ENCODE peak calls at places on chromosomes 3 and 15, in ten cellular contexts. D is activated CD8-positive, alpha-beta T cell treated with anti-CD3 and anti-CD28 coated beads for 36 hours; N is AG04450; O is HFFc6; I is WTC11; A is H9; B is K562; W is HepG2; E is right lobe of liver; U is psoas muscle. C is an unnamed sample.

GRCh38 chr3:175111036-175111435 is 251.9 kb downstream of the NAALADL2 start:
- DNase-seq in U (no peak), D (no peak), A (no peak), N (no peak), I (no peak), W (no peak), E (no peak), O (no peak), B (no peak), C (no peak)

GRCh38 chr3:10242182-10243065 is 5.8 kb upstream of the TATDN2 start:
- DNase-seq in U (no peak), B (peak), O (peak), I (no peak), E (no peak), D (peak), A (no peak), W (no peak), N (no peak), C (no peak)

GRCh38 chr3:77825045-77825827 is 785.3 kb downstream of the ROBO2 start:
- DNase-seq in D (no peak), A (no peak), U (peak), W (no peak), B (no peak), I (no peak), O (peak), E (no peak), N (peak), C (no peak)

GRCh38 chr3:22103423-22103822 is 352.4 kb upstream of the ZNF385D start:
- DNase-seq in O (no peak), A (no peak), N (no peak), E (no peak), B (no peak), D (no peak), W (no peak), I (no peak), U (no peak), C (no peak)

GRCh38 chr3:24242012-24242698 is 252.5 kb downstream of the THRB start:
- DNase-seq in O (peak), E (no peak), N (no peak), I (no peak), A (no peak), B (no peak), U (no peak), W (no peak), D (no peak), C (no peak)

GRCh38 chr15:48925714-48926223 is 38.0 kb downstream of the SHC4 start:
- DNase-seq in B (peak), W (peak), A (no peak), N (peak), I (no peak), E (no peak), D (peak), U (no peak), O (peak), C (no peak)

GRCh38 chr3:177525987-177526712 is 328.9 kb upstream of the TBL1XR1 start:
- DNase-seq in I (no peak), W (peak), N (no peak), U (no peak), D (no peak), B (no peak), E (no peak), A (no peak), O (peak), C (no peak)

GRCh38 chr3:17089314-17089700 is 204.6 kb downstream of the PLCL2 start:
- DNase-seq in I (no peak), A (no peak), U (no peak), B (no peak), D (no peak), O (no peak), W (no peak), N (no peak), E (no peak), C (no peak)

GRCh38 chr3:184262927-184263179 is 1.5 kb upstream of the CAMK2N2 start:
- DNase-seq in N (no peak), I (no peak), W (no peak), A (no peak), U (no peak), D (no peak), O (no peak), E (no peak), B (no peak), C (no peak)

GRCh38 chr15:25803541-25803940 is 59.6 kb downstream of the ATP10A start:
- DNase-seq in W (no peak), N (no peak), E (no peak), A (peak), D (no peak), U (no peak), I (no peak), O (no peak), B (no peak), C (no peak)

GRCh38 chr3:156151824-156152428 is 31.5 kb downstream of the KCNAB1 start:
- DNase-seq in B (peak), N (peak), W (peak), O (peak), I (peak), E (peak), A (peak), D (peak), U (peak), C (peak)
- TF ChIP-seq CTCF in B (peak), N (peak), W (peak), O (peak), I (peak), E (peak), A (peak), D (peak), U (peak), C (peak)

GRCh38 chr15:96355561-96356129 is 25.1 kb downstream of the NR2F2 start:
- DNase-seq in N (no peak), B (no peak), E (no peak), A (no peak), I (no peak), W (no peak), U (peak), D (no peak), O (no peak), C (no peak)

GRCh38 chr15:96353378-96353930 is 23.0 kb downstream of the NR2F2 start:
- DNase-seq in O (no peak), N (no peak), D (no peak), W (no peak), E (no peak), A (peak), U (no peak), B (no peak), I (no peak), C (no peak)

GRCh38 chr15:96353931-96354730 is 23.6 kb downstream of the NR2F2 start:
- DNase-seq in A (peak), U (peak), I (peak), N (no peak), O (no peak), W (no peak), D (no peak), E (peak), B (peak), C (peak)

GRCh38 chr15:96356494-96357455 is 26.3 kb downstream of the NR2F2 start:
- DNase-seq in I (peak), E (peak), U (peak), N (peak), W (peak), D (peak), O (peak), A (peak), B (peak), C (peak)

DNA sequence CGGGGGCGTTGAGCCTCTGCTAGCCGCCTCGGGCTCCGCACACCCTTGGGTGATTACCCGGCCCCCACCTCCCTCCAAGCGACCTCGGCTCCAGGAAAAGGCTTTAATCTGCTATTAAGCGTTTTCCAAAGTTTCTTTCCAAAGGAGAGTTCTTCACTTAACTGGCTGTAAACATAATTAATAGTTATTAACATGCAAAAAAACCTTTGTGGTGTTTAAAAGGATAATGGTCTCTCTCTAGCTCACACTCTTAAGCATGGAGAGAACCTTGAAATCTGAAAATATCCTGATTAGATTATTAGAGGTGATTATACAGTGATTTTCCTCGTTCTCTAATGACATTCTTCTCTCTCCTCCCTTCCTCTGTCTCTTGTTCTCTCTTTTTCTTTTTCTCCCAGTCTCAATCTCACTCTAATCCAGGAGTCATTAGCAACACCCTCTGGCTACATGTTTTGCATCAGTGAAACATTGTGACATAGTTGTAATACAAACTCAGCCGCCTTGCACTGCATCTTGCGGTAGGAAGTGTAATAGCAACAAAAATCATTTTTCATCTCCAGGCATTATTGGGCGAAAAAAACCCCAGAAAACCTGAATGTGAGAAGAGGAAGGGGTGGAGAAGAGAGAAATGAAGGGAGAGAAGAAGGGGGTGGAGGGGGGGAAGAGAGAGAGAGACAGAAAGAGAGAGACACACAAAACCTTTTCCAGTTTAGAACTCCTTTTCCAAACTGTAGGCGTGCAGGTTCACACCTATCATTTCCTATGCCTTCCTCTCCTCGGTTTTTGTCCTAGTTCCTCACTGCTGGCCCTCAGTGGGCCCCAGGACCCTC is 24.4 kb downstream of the NR2F2 start:
- DNase-seq in U (no peak), W (peak), D (no peak), O (peak), A (no peak), I (no peak), B (peak), N (no peak), E (no peak), C (no peak)
- TF ChIP-seq CTCF in U (peak), W (peak), D (peak), O (peak), A (no peak), I (no peak), B (peak), N (peak), E (peak), C (no peak)

GRCh38 chr3:13026534-13026933 is 46.7 kb downstream of the IQSEC1 start:
- DNase-seq in D (no peak), O (no peak), N (no peak), U (no peak), A (no peak), W (no peak), B (no peak), E (no peak), I (no peak), C (no peak)
- TF ChIP-seq CTCF in D (no peak), O (no peak), N (no peak), U (no peak), A (no peak), W (no peak), B (no peak), E (no peak), I (no peak), C (no peak)

DNA sequence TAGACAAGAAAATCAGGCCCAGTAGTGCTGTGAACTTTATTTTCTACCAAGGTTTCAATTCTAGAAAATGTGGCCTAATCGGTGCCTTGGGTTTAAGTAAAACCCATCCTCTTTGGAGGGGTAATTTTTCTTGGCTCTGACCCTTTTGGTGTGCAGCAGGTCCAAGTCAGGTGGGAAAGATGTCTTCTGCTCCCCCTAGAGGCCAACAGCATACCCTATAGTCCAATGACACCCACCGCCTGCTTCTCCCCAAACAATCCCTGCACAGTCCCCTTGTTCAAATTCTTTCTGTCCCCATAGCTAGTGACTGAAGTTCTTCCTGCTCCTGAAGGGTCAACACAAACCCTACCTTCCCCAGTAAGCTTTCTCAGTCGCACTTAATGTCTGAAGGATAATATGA is 261.8 kb upstream of the GOLGA6L4 start:
- DNase-seq in W (peak), A (no peak), O (no peak), B (peak), D (peak), N (no peak), U (no peak), E (no peak), I (no peak), C (peak)
- TF ChIP-seq CTCF in W (peak), A (peak), O (no peak), B (peak), D (peak), N (peak), U (peak), E (peak), I (peak), C (peak)

DNA sequence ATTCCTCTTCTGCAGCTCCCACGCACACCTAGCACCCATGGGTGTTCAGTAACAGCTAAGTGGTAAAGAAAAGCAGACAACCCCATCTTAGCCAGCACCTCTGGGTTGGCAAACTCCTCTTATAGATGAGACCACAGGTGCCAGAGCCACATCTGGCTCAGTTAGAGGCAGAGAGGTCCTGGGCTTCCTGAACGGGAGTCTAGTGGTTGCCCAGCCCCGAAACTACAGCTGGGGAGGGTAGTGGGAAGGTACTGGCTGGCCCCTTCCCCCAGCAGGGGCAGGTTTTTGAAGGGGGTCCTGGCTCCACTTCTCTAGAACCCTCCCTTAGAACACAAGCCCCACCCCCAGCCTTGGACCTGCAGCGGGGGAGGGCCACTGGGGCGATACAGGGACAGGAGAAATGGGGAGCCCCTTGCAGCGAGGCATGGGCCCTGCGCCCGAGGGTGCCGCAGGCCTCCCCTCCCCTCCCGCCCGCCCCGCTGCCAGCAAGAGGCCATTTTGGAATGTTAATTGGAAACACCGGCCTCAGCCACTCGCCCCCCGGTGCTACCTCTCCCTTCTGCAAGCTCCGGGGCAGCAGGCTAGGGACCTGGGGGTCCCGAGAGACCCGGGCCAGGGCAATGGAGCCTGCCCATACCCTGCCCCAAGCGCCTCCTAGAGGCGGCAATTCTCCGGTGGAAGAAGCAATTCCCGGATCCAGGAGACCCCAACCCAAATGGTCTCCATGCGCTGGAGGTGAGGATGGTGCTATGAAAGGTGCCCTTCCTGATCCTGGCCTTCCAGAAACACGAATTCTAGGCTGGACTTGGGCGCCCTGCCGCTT is 1.5 kb downstream of the DUSP7 start:
- DNase-seq in N (no peak), O (no peak), A (peak), W (no peak), E (no peak), I (peak), D (peak), U (no peak), B (no peak), C (peak)
- TF ChIP-seq CTCF in N (peak), O (peak), A (peak), W (peak), E (no peak), I (no peak), D (no peak), U (no peak), B (no peak), C (peak)

GRCh38 chr3:169966951-169967915 is 626 bp downstream of the SEC62 start:
- DNase-seq in A (no peak), D (peak), B (peak), E (peak), O (peak), U (peak), N (peak), I (peak), W (peak), C (no peak)

GRCh38 chr3:169968224-169968623 is 1.6 kb downstream of the SEC62 start:
- DNase-seq in W (no peak), O (no peak), D (no peak), E (no peak), U (no peak), A (no peak), I (no peak), N (no peak), B (no peak), C (no peak)

GRCh38 chr3:169964176-169964575 is 2.4 kb upstream of the SEC62 start:
- DNase-seq in W (no peak), U (no peak), N (no peak), O (peak), A (no peak), D (no peak), I (no peak), E (no peak), B (no peak), C (no peak)

GRCh38 chr3:169965562-169965961 is 1.0 kb upstream of the SEC62 start:
- DNase-seq in A (no peak), O (no peak), D (no peak), N (no peak), B (no peak), E (no peak), W (no peak), U (no peak), I (no peak), C (no peak)

GRCh38 chr3:169966086-169966950 is at the start of gene SEC62:
- DNase-seq in B (peak), A (peak), N (peak), U (peak), E (peak), O (peak), I (peak), D (peak), W (peak), C (peak)
- TF ChIP-seq CTCF in B (peak), A (peak), N (peak), U (peak), E (peak), O (peak), I (no peak), D (no peak), W (peak), C (peak)

GRCh38 chr15:92693922-92694331 is 38.4 kb upstream of the FAM174B start:
- DNase-seq in U (no peak), B (peak), E (no peak), W (peak), A (peak), O (no peak), D (peak), N (no peak), I (peak), C (peak)
- TF ChIP-seq CTCF in U (no peak), B (peak), E (no peak), W (peak), A (peak), O (peak), D (no peak), N (peak), I (no peak), C (peak)

GRCh38 chr15:43329960-43330779 is at the start of gene LCMT2:
- DNase-seq in O (peak), B (peak), W (peak), I (peak), U (peak), E (peak), N (peak), D (peak), A (peak), C (peak)
- TF ChIP-seq CTCF in O (no peak), B (no peak), W (no peak), I (no peak), U (no peak), E (peak), N (no peak), D (no peak), A (no peak), C (no peak)

DNA sequence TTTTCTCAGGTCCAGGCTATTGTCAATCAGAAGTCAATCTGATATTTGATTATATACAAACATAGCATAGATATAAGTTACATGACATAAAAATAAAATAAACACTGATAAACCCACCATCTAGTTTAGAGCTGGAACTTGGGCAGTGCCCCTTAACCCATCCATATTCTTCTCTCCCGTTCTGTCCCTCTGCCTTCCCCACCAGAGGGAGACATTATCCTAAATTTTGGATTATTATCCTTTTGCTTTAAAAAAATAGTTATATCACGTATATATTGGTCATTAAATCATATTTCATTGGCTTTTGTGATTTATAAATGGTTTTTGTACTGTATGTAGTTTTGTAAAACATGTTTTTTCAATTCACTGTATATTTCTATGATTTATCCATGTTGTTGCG is 107.9 kb downstream of the GMPS start:
- DNase-seq in O (no peak), W (no peak), B (no peak), U (no peak), D (no peak), N (no peak), E (no peak), I (no peak), A (no peak), C (no peak)
- TF ChIP-seq CTCF in O (peak), W (peak), B (peak), U (no peak), D (no peak), N (peak), E (no peak), I (no peak), A (peak), C (peak)